ENCODE peak calls at places on chromosomes 1 and 21, in five cellular contexts. One of them, this sample, is unnamed.

GRCh38 chr1:244224487-244225430 is 173.7 kb downstream of the ZBTB18 start:
- DNase-seq in H1: no peak
- DNase-seq in K562: no peak
- DNase-seq in HepG2: no peak
- DNase-seq in GM12878: no peak
- DNase-seq in this sample: no peak

GRCh38 chr1:244112046-244112445 is 61.0 kb downstream of the ZBTB18 start:
- DNase-seq in H1: no peak
- DNase-seq in K562: no peak
- DNase-seq in HepG2: no peak
- DNase-seq in GM12878: no peak
- DNase-seq in this sample: no peak

GRCh38 chr1:27658951-27659496 is 13.0 kb downstream of the IFI6 start:
- DNase-seq in H1: no peak
- DNase-seq in K562: no peak
- DNase-seq in HepG2: no peak
- DNase-seq in GM12878: peak; percentile 62
- DNase-seq in this sample: no peak

GRCh38 chr1:225835752-225836151 is 25.8 kb downstream of the EPHX1 start:
- DNase-seq in H1: no peak
- DNase-seq in K562: no peak
- DNase-seq in HepG2: no peak
- DNase-seq in GM12878: no peak
- DNase-seq in this sample: no peak

GRCh38 chr1:3501856-3502665 is 47.6 kb downstream of the ARHGEF16 start:
- DNase-seq in H1: peak; percentile 57
- DNase-seq in K562: peak; percentile 72
- DNase-seq in HepG2: peak; percentile 33
- DNase-seq in GM12878: no peak
- DNase-seq in this sample: no peak

GRCh38 chr1:161200992-161201827 is 957 bp upstream of the NDUFS2 start:
- DNase-seq in H1: no peak
- DNase-seq in K562: peak; percentile 38
- DNase-seq in HepG2: no peak
- DNase-seq in GM12878: no peak
- DNase-seq in this sample: no peak

GRCh38 chr21:42533306-42533962 is 19.8 kb downstream of the SLC37A1 start:
- DNase-seq in H1: no peak
- DNase-seq in K562: no peak
- DNase-seq in HepG2: no peak
- DNase-seq in GM12878: no peak
- DNase-seq in this sample: no peak

GRCh38 chr21:40618216-40618615 is 228.7 kb downstream of the DSCAM start:
- DNase-seq in H1: no peak
- DNase-seq in K562: no peak
- DNase-seq in HepG2: no peak
- DNase-seq in GM12878: no peak
- DNase-seq in this sample: no peak

GRCh38 chr1:72285074-72285425 is 2.7 kb upstream of the NEGR1 start:
- DNase-seq in H1: no peak
- DNase-seq in K562: no peak
- DNase-seq in HepG2: no peak
- DNase-seq in GM12878: no peak
- DNase-seq in this sample: no peak

GRCh38 chr1:72284084-72284397 is 1.7 kb upstream of the NEGR1 start:
- DNase-seq in H1: no peak
- DNase-seq in K562: no peak
- DNase-seq in HepG2: no peak
- DNase-seq in GM12878: no peak
- DNase-seq in this sample: no peak

GRCh38 chr1:72282690-72283203 is 408 bp upstream of the NEGR1 start:
- DNase-seq in H1: no peak
- DNase-seq in K562: no peak
- DNase-seq in HepG2: peak; percentile 25
- DNase-seq in GM12878: no peak
- DNase-seq in this sample: no peak

GRCh38 chr1:72283204-72284083 is 1.1 kb upstream of the NEGR1 start:
- DNase-seq in H1: no peak
- DNase-seq in K562: no peak
- DNase-seq in HepG2: no peak
- DNase-seq in GM12878: no peak
- DNase-seq in this sample: no peak

DNA sequence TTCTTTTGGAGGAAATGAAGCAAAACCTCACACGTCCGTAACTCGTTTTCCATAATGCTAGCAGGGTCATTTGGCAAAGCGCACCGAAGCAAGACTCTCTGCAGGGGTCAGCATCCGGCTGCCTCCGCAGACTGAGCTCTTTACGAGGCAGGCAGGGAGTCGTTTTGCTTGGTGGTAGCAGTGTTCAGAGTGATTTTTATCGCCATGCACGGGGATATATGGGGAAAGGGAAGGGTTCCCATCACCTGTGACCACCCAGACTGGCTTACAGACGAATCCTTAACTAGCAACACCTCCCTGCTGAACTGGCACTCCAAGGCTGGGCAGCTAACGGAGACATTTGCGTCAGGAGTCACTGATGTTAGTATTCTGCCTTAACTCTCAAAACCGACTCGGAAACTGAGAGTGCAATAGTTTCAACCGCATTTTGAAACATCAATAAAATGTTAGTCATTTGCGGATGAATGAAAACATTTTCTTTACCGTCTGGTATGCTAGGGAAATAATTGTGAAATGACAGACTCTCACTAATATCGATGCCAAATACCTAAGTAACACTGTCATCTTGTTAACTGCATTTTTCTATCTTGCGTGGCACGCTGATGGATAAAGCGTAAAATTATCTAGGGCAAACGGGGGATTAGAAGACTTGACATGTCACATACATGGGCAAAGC is 2.2 kb upstream of the NEGR1 start:
- DNase-seq in H1: no peak
- DNase-seq in K562: no peak
- DNase-seq in HepG2: peak; percentile 13
- DNase-seq in GM12878: no peak
- DNase-seq in this sample: no peak
- TF ChIP-seq SRF in H1: no peak
- TF ChIP-seq SRF in K562: no peak
- TF ChIP-seq SRF in HepG2: no peak
- TF ChIP-seq SRF in GM12878: no peak
- TF ChIP-seq SRF in this sample: no peak

DNA sequence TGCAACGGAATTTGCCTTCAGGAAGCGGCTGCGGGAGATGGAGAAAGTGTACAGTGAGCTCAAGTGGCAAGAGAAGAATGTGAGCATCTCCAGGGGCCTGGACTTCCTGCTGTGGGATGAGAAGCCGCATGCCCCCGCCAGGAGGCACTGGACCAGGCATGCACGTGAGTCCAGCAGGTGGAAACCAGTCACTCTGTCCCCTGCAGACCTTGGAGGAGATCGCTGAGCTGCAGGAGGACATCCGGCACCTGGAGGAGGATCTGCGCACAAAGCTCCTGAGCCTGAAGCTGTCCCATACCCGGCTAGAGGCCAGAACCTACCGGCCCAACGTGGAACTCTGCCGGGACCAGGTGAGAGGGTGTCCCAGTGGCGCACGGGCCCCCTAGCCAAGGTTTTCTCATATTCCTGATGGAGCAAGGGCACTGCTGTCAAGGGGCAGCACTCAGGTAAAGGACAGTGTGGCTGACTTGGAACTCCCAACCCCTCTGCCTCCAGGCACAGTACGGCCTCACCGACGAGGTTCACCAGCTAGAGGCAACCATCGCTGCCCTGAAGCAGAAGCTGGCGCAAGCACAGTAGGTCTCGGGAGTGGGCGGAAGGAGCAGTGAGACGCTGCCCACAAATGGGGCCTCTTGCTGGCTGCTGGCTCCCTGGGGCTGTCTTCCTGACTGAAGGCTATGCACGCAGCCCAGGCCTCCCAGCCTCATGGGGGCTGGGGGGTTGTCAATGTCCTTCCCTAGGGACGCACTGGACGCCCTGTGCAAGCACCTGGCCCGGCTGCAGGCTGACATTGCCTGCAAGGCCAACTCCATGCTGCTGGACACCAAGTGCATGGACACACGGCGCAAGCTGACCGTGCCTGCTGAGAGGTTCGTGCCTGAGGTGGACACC is 1.2 kb upstream of the ADPRS start:
- DNase-seq in H1: no peak
- DNase-seq in K562: peak; percentile 59
- DNase-seq in HepG2: no peak
- DNase-seq in GM12878: no peak
- DNase-seq in this sample: no peak
- TF ChIP-seq SRF in H1: no peak
- TF ChIP-seq SRF in K562: no peak
- TF ChIP-seq SRF in HepG2: no peak
- TF ChIP-seq SRF in GM12878: no peak
- TF ChIP-seq SRF in this sample: no peak

DNA sequence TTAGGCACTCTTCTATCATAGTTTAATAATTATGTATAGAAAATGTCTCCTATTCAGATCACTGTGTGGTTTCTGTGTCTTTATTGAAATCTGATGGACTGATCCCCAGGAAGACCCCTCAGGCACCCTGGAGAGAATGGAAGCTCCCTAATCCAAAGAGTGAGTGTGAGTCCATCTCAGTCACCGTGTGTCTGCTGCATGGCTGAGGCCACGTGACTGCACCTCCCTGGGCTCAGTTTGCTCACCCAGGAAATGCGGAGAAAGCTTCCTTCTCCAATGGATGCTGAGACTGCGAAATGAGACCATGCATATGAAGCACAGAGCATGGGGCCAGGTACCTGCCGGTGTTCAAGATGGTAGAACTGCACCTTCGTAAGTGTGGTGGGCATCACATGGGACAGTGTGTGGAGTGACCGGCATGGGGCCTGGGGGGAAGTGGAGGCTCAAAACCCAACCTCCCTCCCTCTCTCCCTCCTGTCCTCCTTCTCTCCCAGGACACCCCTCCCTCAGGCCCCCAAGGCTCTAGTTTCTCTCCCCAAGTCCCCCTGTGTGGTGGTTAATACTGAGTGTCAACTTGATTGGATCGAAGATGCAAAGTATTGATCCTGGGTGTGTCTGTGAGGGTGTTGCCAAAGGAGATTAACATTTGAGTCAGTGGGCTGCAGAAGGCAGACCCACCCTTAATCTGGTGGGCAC is 557.5 kb downstream of the PTPRU start:
- DNase-seq in H1: no peak
- DNase-seq in K562: no peak
- DNase-seq in HepG2: no peak
- DNase-seq in GM12878: no peak
- DNase-seq in this sample: no peak
- TF ChIP-seq SRF in H1: no peak
- TF ChIP-seq SRF in K562: no peak
- TF ChIP-seq SRF in HepG2: no peak
- TF ChIP-seq SRF in GM12878: no peak
- TF ChIP-seq SRF in this sample: no peak

GRCh38 chr1:229318056-229318455 is 24.8 kb downstream of the CCSAP start:
- DNase-seq in H1: no peak
- DNase-seq in K562: no peak
- DNase-seq in HepG2: no peak
- DNase-seq in GM12878: no peak
- DNase-seq in this sample: no peak
- TF ChIP-seq SRF in H1: no peak
- TF ChIP-seq SRF in K562: no peak
- TF ChIP-seq SRF in HepG2: no peak
- TF ChIP-seq SRF in GM12878: no peak
- TF ChIP-seq SRF in this sample: no peak